ENCODE peak calls at places on chromosomes 13 and 19, in ten cellular contexts. I, M, N, X, Y, A, H, Q, C and R are unnamed samples. For H3K9me3, the result is how much of the 10 kb centered on the place peaks cover.

GRCh38 chr19:46697142-46697960 is 19.6 kb downstream of the PRKD2 start:
- DNase-seq in X (no peak), I (peak), H (peak), Q (peak), A (peak), C (peak), N (no peak), Y (peak), M (peak), R (peak)

GRCh38 chr13:35164324-35164932 is 222.4 kb downstream of the NBEA start:
- DNase-seq in A (no peak), C (no peak), H (no peak), M (no peak), N (no peak), X (no peak), Y (no peak), I (no peak), Q (no peak), R (no peak)

GRCh38 chr19:13843104-13843921 is 33.6 kb upstream of the NANOS3 start:
- DNase-seq in Y (peak), X (peak), N (peak), C (peak), Q (peak), H (peak), M (peak), A (peak), I (peak), R (no peak)

GRCh38 chr19:6730153-6730804 is 7.1 kb downstream of the GPR108 start:
- DNase-seq in I (peak), C (peak), Y (peak), X (no peak), M (peak), Q (peak), A (peak), N (no peak), H (peak), R (peak)

GRCh38 chr13:105497597-105497996 is 1037.9 kb downstream of the EFNB2 start:
- DNase-seq in H (no peak), M (no peak), Q (no peak), N (no peak), C (no peak), A (peak), I (no peak), X (no peak), Y (no peak), R (no peak)

GRCh38 chr19:14149509-14149994 is 13.2 kb upstream of the ASF1B start:
- DNase-seq in Y (no peak), H (peak), N (peak), I (no peak), X (peak), Q (peak), A (peak), M (peak), C (peak), R (peak)

GRCh38 chr19:29714371-29714952 is 599 bp downstream of the C19orf12 start:
- DNase-seq in Q (no peak), A (no peak), I (peak), Y (no peak), X (peak), N (no peak), H (no peak), M (no peak), C (no peak), R (no peak)

GRCh38 chr13:104841110-104841509 is 1694.4 kb downstream of the EFNB2 start:
- DNase-seq in I (no peak), C (no peak), Q (no peak), X (no peak), Y (no peak), H (no peak), A (no peak), M (no peak), N (no peak), R (no peak)

GRCh38 chr13:24827799-24828198 is 63.8 kb downstream of the RNF17 start:
- DNase-seq in I (no peak), X (no peak), H (no peak), Y (no peak), M (no peak), C (no peak), N (no peak), A (no peak), Q (no peak), R (no peak)

GRCh38 chr13:21541980-21542379 is 62.0 kb downstream of the MICU2 start:
- DNase-seq in Q (no peak), Y (no peak), N (no peak), A (no peak), X (no peak), I (no peak), C (no peak), H (no peak), M (no peak), R (no peak)

GRCh38 chr13:29754486-29754806 is 96.0 kb downstream of the UBL3 start:
- DNase-seq in C (no peak), M (peak), A (no peak), H (no peak), X (no peak), N (no peak), Q (no peak), I (no peak), Y (peak), R (no peak)

GRCh38 chr19:14165986-14166385 is 29.6 kb upstream of the ASF1B start:
- DNase-seq in M (no peak), N (no peak), H (no peak), X (no peak), Q (no peak), A (no peak), I (no peak), C (no peak), Y (no peak), R (no peak)

GRCh38 chr13:44801990-44802389 is 187.3 kb downstream of the NUFIP1 start:
- DNase-seq in I (no peak), H (no peak), M (no peak), A (no peak), Q (no peak), C (no peak), X (no peak), Y (no peak), N (no peak), R (no peak)

GRCh38 chr13:32917504-32917903 is 98.7 kb upstream of the KL start:
- DNase-seq in C (no peak), Q (no peak), I (no peak), M (no peak), A (no peak), H (no peak), X (no peak), N (no peak), Y (no peak), R (no peak)

GRCh38 chr13:110390572-110390971 is 83.5 kb downstream of the COL4A2 start:
- DNase-seq in N (no peak), A (no peak), Q (no peak), X (no peak), M (no peak), I (no peak), C (no peak), Y (no peak), H (no peak), R (no peak)

GRCh38 chr19:18274776-18275356 is 614 bp upstream of the IQCN start:
- DNase-seq in I (peak), N (peak), C (peak), H (peak), Y (no peak), X (no peak), M (peak), Q (peak), A (peak), R (peak)

GRCh38 chr19:34336781-34337271 is 28.2 kb upstream of the GPI start:
- DNase-seq in H (no peak), M (no peak), A (no peak), N (no peak), I (no peak), C (no peak), Y (no peak), X (peak), Q (no peak), R (peak)

GRCh38 chr13:91066745-91067144 is 280.7 kb upstream of the MIR17HG start:
- DNase-seq in Y (no peak), Q (no peak), X (no peak), C (no peak), N (no peak), M (no peak), A (no peak), I (no peak), H (no peak), R (no peak)

GRCh38 chr19:14554382-14554812 is 17.5 kb downstream of the NDUFB7 start:
- DNase-seq in I (no peak), M (no peak), A (peak), X (no peak), C (peak), H (no peak), Y (peak), N (peak), Q (no peak), R (no peak)

GRCh38 chr19:35901854-35902661 is at the start of gene HCST:
- DNase-seq in A (no peak), X (peak), N (no peak), I (no peak), Y (no peak), M (no peak), H (no peak), C (peak), Q (no peak), R (no peak)

GRCh38 chr19:681029-681626 is 4.9 kb downstream of the FSTL3 start:
- DNase-seq in X (peak), C (peak), H (peak), Q (no peak), N (peak), I (peak), M (peak), A (peak), Y (no peak), R (no peak)

GRCh38 chr13:46385946-46386345 is 1.1 kb downstream of the RUBCNL start:
- DNase-seq in C (no peak), H (no peak), N (no peak), Y (no peak), X (no peak), I (no peak), Q (no peak), A (no peak), M (no peak), R (no peak)

GRCh38 chr19:19062454-19063182 is 1.2 kb upstream of the SLC25A42 start:
- DNase-seq in N (no peak), A (no peak), X (no peak), M (peak), C (no peak), Y (no peak), I (no peak), Q (no peak), H (no peak), R (no peak)

GRCh38 chr13:21012211-21012610 is 49.2 kb downstream of the LATS2 start:
- DNase-seq in Q (no peak), N (no peak), Y (no peak), M (no peak), C (no peak), A (no peak), X (no peak), H (peak), I (no peak), R (no peak)

GRCh38 chr19:5667751-5668271 is 12.5 kb downstream of the MICOS13 start:
- DNase-seq in Y (peak), Q (no peak), X (no peak), M (no peak), H (no peak), A (no peak), I (no peak), N (no peak), C (no peak), R (no peak)

GRCh38 chr13:90414691-90415596 is 932.5 kb upstream of the MIR17HG start:
- DNase-seq in M (no peak), A (no peak), X (no peak), C (no peak), Y (no peak), Q (no peak), I (no peak), H (no peak), N (no peak), R (no peak)

GRCh38 chr13:43573787-43574562 is 212.8 kb downstream of the ENOX1 start:
- DNase-seq in N (no peak), X (no peak), M (no peak), H (no peak), Y (no peak), Q (no peak), I (no peak), C (no peak), A (no peak), R (no peak)

GRCh38 chr13:108155185-108156106 is 59.9 kb downstream of the LIG4 start:
- DNase-seq in I (peak), X (peak), H (peak), N (no peak), A (peak), M (peak), Q (peak), C (peak), Y (peak), R (peak)

GRCh38 chr19:3818479-3818878 is 32.3 kb upstream of the MATK start:
- DNase-seq in Q (no peak), N (no peak), Y (no peak), A (no peak), M (no peak), X (no peak), C (no peak), H (no peak), I (no peak), R (no peak)

GRCh38 chr13:109933476-109933875 is 147.1 kb upstream of the IRS2 start:
- DNase-seq in M (no peak), C (no peak), A (no peak), N (no peak), Y (no peak), X (no peak), I (no peak), Q (no peak), H (no peak), R (no peak)

GRCh38 chr19:35216833-35217707 is 11.5 kb downstream of the FAM187B start:
- DNase-seq in Y (no peak), A (peak), M (no peak), X (no peak), N (no peak), I (peak), Q (no peak), H (no peak), C (peak), R (peak)

GRCh38 chr13:71359641-71360040 is 507.4 kb downstream of the DACH1 start:
- DNase-seq in I (no peak), X (no peak), Y (no peak), M (no peak), C (no peak), N (no peak), H (no peak), A (no peak), Q (no peak), R (no peak)

GRCh38 chr13:76440568-76440967 is 445.6 kb downstream of the KCTD12 start:
- DNase-seq in C (no peak), H (no peak), M (no peak), X (no peak), Q (no peak), I (no peak), Y (no peak), A (no peak), N (no peak), R (no peak)

GRCh38 chr13:99230991-99231390 is 27.2 kb downstream of the GPR18 start:
- DNase-seq in C (no peak), Y (no peak), M (no peak), H (no peak), I (no peak), Q (no peak), A (no peak), N (no peak), X (no peak), R (no peak)

GRCh38 chr19:35216026-35216832 is 12.3 kb downstream of the FAM187B start:
- DNase-seq in A (no peak), M (no peak), C (no peak), Q (no peak), X (no peak), N (no peak), H (no peak), I (peak), Y (no peak), R (no peak)

GRCh38 chr13:42101821-42102580 is 53.6 kb downstream of the DGKH start:
- DNase-seq in H (no peak), I (no peak), Y (no peak), Q (no peak), X (no peak), N (no peak), M (no peak), C (no peak), A (peak), R (no peak)

GRCh38 chr13:42398542-42398941 is 126.6 kb downstream of the AKAP11 start:
- DNase-seq in X (no peak), Q (no peak), N (no peak), Y (no peak), I (no peak), A (no peak), M (no peak), H (no peak), C (no peak), R (no peak)

GRCh38 chr13:26838821-26839220 is 78.2 kb upstream of the GPR12 start:
- DNase-seq in I (no peak), C (no peak), M (no peak), N (no peak), Y (no peak), A (no peak), X (no peak), H (no peak), Q (no peak), R (no peak)

GRCh38 chr19:30927705-30928104 is 421.5 kb downstream of the TSHZ3 start:
- DNase-seq in H (no peak), Y (no peak), C (no peak), A (no peak), X (no peak), I (no peak), M (no peak), N (no peak), Q (no peak), R (no peak)

DNA sequence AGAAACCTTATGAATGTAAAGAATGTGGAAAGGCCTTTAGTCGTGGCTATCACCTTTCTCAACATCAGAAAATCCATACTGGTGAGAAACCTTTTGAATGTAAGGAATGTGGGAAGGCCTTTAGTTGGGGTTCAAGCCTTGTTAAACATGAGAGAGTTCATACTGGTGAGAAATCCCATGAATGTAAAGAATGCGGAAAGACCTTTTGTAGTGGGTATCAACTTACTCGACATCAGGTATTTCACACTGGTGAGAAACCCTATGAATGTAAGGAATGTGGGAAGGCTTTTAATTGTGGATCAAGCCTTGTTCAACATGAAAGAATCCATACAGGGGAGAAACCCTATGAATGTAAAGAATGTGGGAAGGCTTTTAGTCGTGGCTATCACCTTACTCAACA is 20.8 kb downstream of the ZNF283 start:
- DNase-seq in C (no peak), I (no peak), M (no peak), H (no peak), N (no peak), Y (no peak), X (no peak), Q (no peak), A (no peak), R (no peak)
- H3K9me3 ChIP-seq in C (half or more), I (half or more), M (under half), H (under half), N (half or more), Y (half or more), X (half or more), Q (under half), A (under half), R (under half)

GRCh38 chr19:52020506-52020905 is 7.7 kb downstream of the ZNF614 start:
- DNase-seq in Q (no peak), H (no peak), A (no peak), C (no peak), M (no peak), N (no peak), I (no peak), X (no peak), Y (no peak), R (no peak)
- H3K9me3 ChIP-seq in Q (under half), H (under half), A (under half), C (half or more), M (under half), N (half or more), I (half or more), X (half or more), Y (under half), R (under half)

GRCh38 chr19:55882626-55883025 is 46.3 kb downstream of the NLRP4 start:
- DNase-seq in Y (no peak), N (no peak), X (no peak), A (no peak), I (no peak), Q (no peak), H (no peak), C (no peak), M (no peak), R (no peak)

GRCh38 chr19:55877211-55877610 is 40.9 kb downstream of the NLRP4 start:
- DNase-seq in Y (no peak), M (no peak), C (no peak), Q (no peak), N (no peak), H (no peak), I (peak), X (no peak), A (no peak), R (no peak)
- H3K9me3 ChIP-seq in Y (half or more), M (under half), C (under half), Q (under half), N (under half), H (under half), I (under half), X (under half), A (under half), R (under half)

DNA sequence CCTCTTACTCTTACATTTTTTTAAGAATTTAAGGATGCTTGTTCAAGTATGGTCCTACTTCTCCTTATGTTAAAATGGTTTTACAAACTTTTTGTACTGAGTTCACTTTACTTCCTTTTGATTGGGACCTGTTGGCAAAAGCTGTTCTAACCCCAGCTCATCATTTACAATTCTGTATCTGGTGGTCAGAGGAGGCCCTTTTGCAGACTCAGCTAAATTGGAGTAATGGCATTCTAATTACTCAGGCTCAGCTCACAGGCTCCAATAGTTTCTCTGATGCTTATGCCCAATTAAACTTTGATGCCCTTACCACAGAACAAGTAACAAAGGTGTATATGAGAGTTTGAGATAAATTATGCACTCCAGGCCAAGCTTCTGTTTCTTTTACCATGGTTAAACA is 1632.0 kb downstream of the UQCRFS1 start:
- DNase-seq in M (no peak), Q (no peak), N (no peak), I (no peak), A (no peak), C (no peak), X (no peak), Y (no peak), H (no peak), R (no peak)
- H3K9me3 ChIP-seq in M (under half), Q (under half), N (half or more), I (under half), A (under half), C (under half), X (under half), Y (half or more), H (under half), R (under half)

GRCh38 chr19:22600690-22601648 is 33.2 kb upstream of the ZNF492 start:
- DNase-seq in N (no peak), C (no peak), I (no peak), H (no peak), Y (no peak), Q (peak), A (no peak), M (no peak), X (no peak), R (no peak)
- H3K9me3 ChIP-seq in N (under half), C (under half), I (under half), H (under half), Y (half or more), Q (under half), A (under half), M (under half), X (under half), R (under half)

DNA sequence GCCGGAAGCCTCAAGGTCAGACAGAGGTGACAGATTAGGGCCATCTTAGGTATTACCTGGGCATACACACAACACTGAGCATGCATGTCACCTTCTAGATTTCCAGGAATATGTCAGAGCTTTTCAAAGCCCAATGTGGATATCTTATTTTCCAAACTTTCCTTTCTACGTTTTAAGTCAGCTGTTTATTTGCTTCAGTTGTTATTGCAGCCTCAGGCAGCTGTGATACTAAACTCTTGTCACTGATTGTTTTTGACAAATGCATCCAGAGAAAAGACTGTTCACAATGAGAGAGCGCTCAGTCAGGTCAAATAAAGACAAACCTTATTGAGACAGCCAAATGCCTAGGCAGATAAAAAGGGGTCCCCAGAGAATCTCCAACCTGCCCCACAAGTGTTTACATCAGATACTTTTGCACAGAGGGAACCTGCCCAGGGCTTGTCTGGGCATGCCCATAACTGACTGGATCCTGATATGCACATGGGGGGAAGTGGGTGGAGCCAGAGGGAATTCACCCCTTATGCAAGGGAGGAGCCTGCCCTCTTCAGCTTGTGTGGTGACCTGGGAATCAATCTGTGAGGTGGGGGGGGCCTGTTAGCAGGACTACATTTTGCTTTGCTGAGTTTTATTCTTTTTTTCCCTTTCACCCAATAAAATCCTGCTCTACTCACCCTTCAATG is 28.5 kb downstream of the MED4 start:
- DNase-seq in Q (no peak), X (no peak), N (no peak), M (peak), Y (no peak), A (no peak), I (no peak), H (no peak), C (no peak), R (no peak)
- H3K9me3 ChIP-seq in Q (under half), X (under half), N (half or more), M (under half), Y (half or more), A (under half), I (under half), H (under half), C (under half), R (under half)